ENCODE peak calls at places on chromosome 18, in eight cellular contexts. One of them, this sample, is unnamed.

GRCh38 chr18:13725566-13726227 is 661 bp downstream of the FAM210A start:
- DNase-seq in mesothelial cell of epicardium: no peak
- DNase-seq in cardiac fibroblast: peak
- DNase-seq in heart left ventricle: no peak
- DNase-seq in Caco-2: no peak
- DNase-seq in IMR-90: peak
- DNase-seq in fibroblast of mammary gland: peak
- DNase-seq in B cell: no peak
- DNase-seq in this sample: no peak

GRCh38 chr18:37483221-37483971 is 82.2 kb downstream of the CELF4 start:
- DNase-seq in Caco-2: peak
- DNase-seq in heart left ventricle: no peak
- DNase-seq in mesothelial cell of epicardium: no peak
- DNase-seq in IMR-90: peak
- DNase-seq in fibroblast of mammary gland: peak
- DNase-seq in B cell: no peak
- DNase-seq in cardiac fibroblast: peak
- DNase-seq in this sample: peak

GRCh38 chr18:43661570-43661969 is 384.3 kb upstream of the SYT4 start:
- DNase-seq in heart left ventricle: no peak
- DNase-seq in fibroblast of mammary gland: peak
- DNase-seq in Caco-2: peak
- DNase-seq in B cell: peak
- DNase-seq in cardiac fibroblast: peak
- DNase-seq in IMR-90: peak
- DNase-seq in mesothelial cell of epicardium: no peak
- DNase-seq in this sample: peak

GRCh38 chr18:63292844-63293683 is 26.5 kb downstream of the BCL2 start:
- DNase-seq in fibroblast of mammary gland: no peak
- DNase-seq in heart left ventricle: no peak
- DNase-seq in B cell: peak
- DNase-seq in cardiac fibroblast: no peak
- DNase-seq in IMR-90: no peak
- DNase-seq in mesothelial cell of epicardium: no peak
- DNase-seq in Caco-2: no peak
- DNase-seq in this sample: peak

GRCh38 chr18:79961527-79962291 is 2.7 kb upstream of the HSBP1L1 start:
- DNase-seq in cardiac fibroblast: peak
- DNase-seq in IMR-90: no peak
- DNase-seq in fibroblast of mammary gland: peak
- DNase-seq in mesothelial cell of epicardium: no peak
- DNase-seq in B cell: no peak
- DNase-seq in Caco-2: no peak
- DNase-seq in heart left ventricle: no peak
- DNase-seq in this sample: no peak

GRCh38 chr18:40866013-40866644 is 1088.9 kb upstream of the PIK3C3 start:
- DNase-seq in IMR-90: no peak
- DNase-seq in fibroblast of mammary gland: peak
- DNase-seq in mesothelial cell of epicardium: no peak
- DNase-seq in Caco-2: no peak
- DNase-seq in cardiac fibroblast: peak
- DNase-seq in heart left ventricle: peak
- DNase-seq in B cell: no peak
- DNase-seq in this sample: peak

GRCh38 chr18:40431071-40431998 is 1523.7 kb upstream of the PIK3C3 start:
- DNase-seq in mesothelial cell of epicardium: no peak
- DNase-seq in Caco-2: no peak
- DNase-seq in fibroblast of mammary gland: no peak
- DNase-seq in cardiac fibroblast: no peak
- DNase-seq in IMR-90: no peak
- DNase-seq in B cell: no peak
- DNase-seq in heart left ventricle: no peak
- DNase-seq in this sample: no peak

GRCh38 chr18:356763-357162 is 88.9 kb upstream of the THOC1 start:
- DNase-seq in mesothelial cell of epicardium: no peak
- DNase-seq in heart left ventricle: no peak
- DNase-seq in IMR-90: peak
- DNase-seq in cardiac fibroblast: no peak
- DNase-seq in B cell: no peak
- DNase-seq in Caco-2: no peak
- DNase-seq in fibroblast of mammary gland: no peak
- DNase-seq in this sample: no peak

GRCh38 chr18:36191286-36191685 is 4.0 kb downstream of the MOCOS start:
- DNase-seq in B cell: no peak
- DNase-seq in cardiac fibroblast: no peak
- DNase-seq in IMR-90: no peak
- DNase-seq in heart left ventricle: no peak
- DNase-seq in fibroblast of mammary gland: no peak
- DNase-seq in mesothelial cell of epicardium: no peak
- DNase-seq in Caco-2: no peak
- DNase-seq in this sample: no peak

GRCh38 chr18:32386466-32386865 is 84.2 kb downstream of the GAREM1 start:
- DNase-seq in heart left ventricle: no peak
- DNase-seq in fibroblast of mammary gland: no peak
- DNase-seq in B cell: no peak
- DNase-seq in mesothelial cell of epicardium: no peak
- DNase-seq in Caco-2: no peak
- DNase-seq in IMR-90: no peak
- DNase-seq in cardiac fibroblast: no peak
- DNase-seq in this sample: no peak

GRCh38 chr18:32389191-32389590 is 81.5 kb downstream of the GAREM1 start:
- DNase-seq in heart left ventricle: no peak
- DNase-seq in cardiac fibroblast: no peak
- DNase-seq in Caco-2: no peak
- DNase-seq in B cell: no peak
- DNase-seq in IMR-90: no peak
- DNase-seq in fibroblast of mammary gland: no peak
- DNase-seq in mesothelial cell of epicardium: no peak
- DNase-seq in this sample: no peak

GRCh38 chr18:32393407-32393806 is 77.3 kb downstream of the GAREM1 start:
- DNase-seq in B cell: no peak
- DNase-seq in mesothelial cell of epicardium: no peak
- DNase-seq in fibroblast of mammary gland: no peak
- DNase-seq in IMR-90: no peak
- DNase-seq in cardiac fibroblast: no peak
- DNase-seq in heart left ventricle: no peak
- DNase-seq in Caco-2: no peak
- DNase-seq in this sample: no peak

GRCh38 chr18:32391126-32391525 is 79.6 kb downstream of the GAREM1 start:
- DNase-seq in B cell: no peak
- DNase-seq in IMR-90: no peak
- DNase-seq in mesothelial cell of epicardium: no peak
- DNase-seq in cardiac fibroblast: no peak
- DNase-seq in Caco-2: no peak
- DNase-seq in heart left ventricle: no peak
- DNase-seq in fibroblast of mammary gland: no peak
- DNase-seq in this sample: no peak

DNA sequence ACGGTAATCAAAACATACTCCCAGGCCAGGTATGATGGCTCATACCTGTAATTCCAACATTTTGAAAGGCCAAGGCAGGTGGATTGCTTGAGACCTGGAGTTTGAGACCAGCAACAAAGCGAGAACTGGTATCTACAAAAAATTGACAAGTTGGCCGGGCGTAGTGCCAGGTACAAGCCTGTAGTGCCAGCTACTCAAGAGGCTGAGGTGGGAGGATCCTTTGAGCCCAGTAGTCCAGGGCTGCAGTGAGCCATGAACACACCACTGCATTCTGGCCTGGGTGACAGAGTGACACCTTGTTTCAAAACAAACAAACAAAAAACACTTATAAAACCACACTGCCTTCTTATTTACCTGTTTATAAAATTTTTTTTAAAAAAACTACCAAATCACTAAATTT is 80.8 kb downstream of the GAREM1 start:
- DNase-seq in IMR-90: no peak
- DNase-seq in B cell: no peak
- DNase-seq in mesothelial cell of epicardium: no peak
- DNase-seq in fibroblast of mammary gland: no peak
- DNase-seq in Caco-2: no peak
- DNase-seq in cardiac fibroblast: no peak
- DNase-seq in heart left ventricle: peak
- DNase-seq in this sample: no peak
- TF ChIP-seq CTCF in IMR-90: no peak
- TF ChIP-seq CTCF in B cell: no peak
- TF ChIP-seq CTCF in mesothelial cell of epicardium: no peak
- TF ChIP-seq CTCF in fibroblast of mammary gland: no peak
- TF ChIP-seq CTCF in Caco-2: no peak
- TF ChIP-seq CTCF in cardiac fibroblast: no peak
- TF ChIP-seq CTCF in heart left ventricle: no peak
- TF ChIP-seq CTCF in this sample: no peak

DNA sequence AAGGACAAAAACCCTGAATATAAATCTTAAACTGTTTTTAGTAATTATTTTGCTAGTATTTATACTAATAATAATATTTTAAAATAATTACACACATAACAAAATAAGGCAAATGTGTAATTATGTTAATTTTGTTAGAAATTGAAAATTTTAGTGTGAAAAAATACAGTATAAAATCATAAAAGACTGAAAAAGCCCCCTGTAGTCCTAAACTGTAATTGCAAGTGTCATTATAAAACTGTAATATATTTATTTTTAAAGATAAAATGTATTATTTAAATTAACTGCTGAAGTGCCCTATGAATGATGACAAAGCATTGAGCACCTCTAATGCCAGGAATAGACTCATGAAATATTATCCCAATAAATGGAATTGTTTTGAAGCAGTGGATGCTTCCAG is 1117.7 kb downstream of the CBLN2 start:
- DNase-seq in heart left ventricle: no peak
- DNase-seq in IMR-90: no peak
- DNase-seq in fibroblast of mammary gland: no peak
- DNase-seq in mesothelial cell of epicardium: no peak
- DNase-seq in cardiac fibroblast: no peak
- DNase-seq in Caco-2: no peak
- DNase-seq in B cell: no peak
- DNase-seq in this sample: no peak
- TF ChIP-seq CTCF in heart left ventricle: no peak
- TF ChIP-seq CTCF in IMR-90: no peak
- TF ChIP-seq CTCF in fibroblast of mammary gland: no peak
- TF ChIP-seq CTCF in mesothelial cell of epicardium: peak
- TF ChIP-seq CTCF in cardiac fibroblast: no peak
- TF ChIP-seq CTCF in Caco-2: no peak
- TF ChIP-seq CTCF in B cell: no peak
- TF ChIP-seq CTCF in this sample: peak

GRCh38 chr18:32891797-32892196 is 119.0 kb upstream of the KLHL14 start:
- DNase-seq in B cell: no peak
- DNase-seq in cardiac fibroblast: no peak
- DNase-seq in IMR-90: no peak
- DNase-seq in heart left ventricle: no peak
- DNase-seq in fibroblast of mammary gland: no peak
- DNase-seq in Caco-2: no peak
- DNase-seq in mesothelial cell of epicardium: no peak
- DNase-seq in this sample: no peak

GRCh38 chr18:32896781-32897547 is 124.1 kb upstream of the KLHL14 start:
- DNase-seq in mesothelial cell of epicardium: no peak
- DNase-seq in B cell: no peak
- DNase-seq in cardiac fibroblast: no peak
- DNase-seq in Caco-2: no peak
- DNase-seq in heart left ventricle: no peak
- DNase-seq in IMR-90: no peak
- DNase-seq in fibroblast of mammary gland: peak
- DNase-seq in this sample: no peak

GRCh38 chr18:32891130-32891529 is 118.3 kb upstream of the KLHL14 start:
- DNase-seq in cardiac fibroblast: no peak
- DNase-seq in Caco-2: no peak
- DNase-seq in mesothelial cell of epicardium: no peak
- DNase-seq in IMR-90: no peak
- DNase-seq in B cell: no peak
- DNase-seq in heart left ventricle: no peak
- DNase-seq in fibroblast of mammary gland: no peak
- DNase-seq in this sample: no peak

GRCh38 chr18:32889620-32890593 is 117.1 kb upstream of the KLHL14 start:
- DNase-seq in IMR-90: no peak
- DNase-seq in B cell: no peak
- DNase-seq in cardiac fibroblast: no peak
- DNase-seq in heart left ventricle: no peak
- DNase-seq in mesothelial cell of epicardium: no peak
- DNase-seq in Caco-2: no peak
- DNase-seq in fibroblast of mammary gland: no peak
- DNase-seq in this sample: no peak

DNA sequence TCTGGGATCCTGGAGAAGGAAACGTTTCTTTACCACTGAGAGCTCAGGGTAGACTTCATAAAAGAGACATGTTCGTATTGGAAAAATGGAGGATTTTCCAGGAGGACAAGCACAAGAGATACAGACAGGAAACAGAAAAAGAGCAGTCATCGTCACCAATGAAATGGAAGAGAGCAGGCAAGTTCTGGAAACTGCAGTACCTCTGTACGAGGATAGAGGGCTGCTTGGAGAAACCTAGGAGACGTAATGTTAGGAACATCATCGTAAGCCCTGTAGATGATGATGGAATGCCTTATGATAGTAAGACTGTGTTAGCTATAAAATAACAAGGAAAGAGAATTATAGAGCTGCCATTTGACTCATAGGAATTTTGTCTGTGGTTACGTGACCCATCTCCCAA is 121.1 kb upstream of the KLHL14 start:
- DNase-seq in heart left ventricle: no peak
- DNase-seq in fibroblast of mammary gland: peak
- DNase-seq in cardiac fibroblast: peak
- DNase-seq in Caco-2: peak
- DNase-seq in mesothelial cell of epicardium: no peak
- DNase-seq in IMR-90: no peak
- DNase-seq in B cell: no peak
- DNase-seq in this sample: no peak
- TF ChIP-seq CTCF in heart left ventricle: no peak
- TF ChIP-seq CTCF in fibroblast of mammary gland: peak
- TF ChIP-seq CTCF in cardiac fibroblast: peak
- TF ChIP-seq CTCF in Caco-2: no peak
- TF ChIP-seq CTCF in mesothelial cell of epicardium: no peak
- TF ChIP-seq CTCF in IMR-90: no peak
- TF ChIP-seq CTCF in B cell: no peak
- TF ChIP-seq CTCF in this sample: no peak

GRCh38 chr18:2310824-2311349 is 260.4 kb downstream of the METTL4 start:
- DNase-seq in fibroblast of mammary gland: no peak
- DNase-seq in mesothelial cell of epicardium: no peak
- DNase-seq in IMR-90: no peak
- DNase-seq in cardiac fibroblast: no peak
- DNase-seq in B cell: no peak
- DNase-seq in heart left ventricle: no peak
- DNase-seq in Caco-2: no peak
- DNase-seq in this sample: no peak

GRCh38 chr18:2304378-2305175 is 266.7 kb downstream of the METTL4 start:
- DNase-seq in IMR-90: peak
- DNase-seq in cardiac fibroblast: peak
- DNase-seq in Caco-2: peak
- DNase-seq in heart left ventricle: no peak
- DNase-seq in B cell: no peak
- DNase-seq in mesothelial cell of epicardium: no peak
- DNase-seq in fibroblast of mammary gland: peak
- DNase-seq in this sample: no peak

GRCh38 chr18:2302628-2303516 is 268.4 kb downstream of the METTL4 start:
- DNase-seq in B cell: no peak
- DNase-seq in Caco-2: peak
- DNase-seq in cardiac fibroblast: peak
- DNase-seq in mesothelial cell of epicardium: no peak
- DNase-seq in fibroblast of mammary gland: peak
- DNase-seq in heart left ventricle: no peak
- DNase-seq in IMR-90: no peak
- DNase-seq in this sample: no peak

GRCh38 chr18:2303517-2304238 is 267.6 kb downstream of the METTL4 start:
- DNase-seq in IMR-90: no peak
- DNase-seq in cardiac fibroblast: peak
- DNase-seq in fibroblast of mammary gland: peak
- DNase-seq in heart left ventricle: no peak
- DNase-seq in Caco-2: no peak
- DNase-seq in B cell: no peak
- DNase-seq in mesothelial cell of epicardium: no peak
- DNase-seq in this sample: no peak

GRCh38 chr18:2306641-2307040 is 264.7 kb downstream of the METTL4 start:
- DNase-seq in fibroblast of mammary gland: peak
- DNase-seq in IMR-90: no peak
- DNase-seq in Caco-2: no peak
- DNase-seq in B cell: no peak
- DNase-seq in heart left ventricle: no peak
- DNase-seq in cardiac fibroblast: no peak
- DNase-seq in mesothelial cell of epicardium: no peak
- DNase-seq in this sample: no peak
- TF ChIP-seq CTCF in fibroblast of mammary gland: no peak
- TF ChIP-seq CTCF in IMR-90: no peak
- TF ChIP-seq CTCF in Caco-2: no peak
- TF ChIP-seq CTCF in B cell: no peak
- TF ChIP-seq CTCF in heart left ventricle: no peak
- TF ChIP-seq CTCF in cardiac fibroblast: no peak
- TF ChIP-seq CTCF in mesothelial cell of epicardium: no peak
- TF ChIP-seq CTCF in this sample: no peak